ENCODE peak calls at places on chromosomes 4 and X, in ten cellular contexts. A is endothelial cell of umbilical vein, L is AG09309, G is cardiac muscle cell, Y is lung, R is AG04450, K is left lung, C is fibroblast of lung, V is fibroblast of pulmonary artery, J is lower lobe of right lung. Z is an unnamed sample.

GRCh38 chr4:6142935-6143602 is 57.3 kb downstream of the JAKMIP1 start:
- DNase-seq in A (no peak), L (no peak), G (no peak), Y (no peak), R (no peak), K (no peak), C (no peak), V (no peak), J (no peak), Z (no peak)

GRCh38 chr4:96016615-96017299 is 176.9 kb downstream of the PDHA2 start:
- DNase-seq in A (no peak), L (no peak), G (no peak), Y (no peak), R (no peak), K (no peak), C (peak), V (peak), J (no peak), Z (peak)

GRCh38 chrX:130645955-130646583 is 244.3 kb downstream of the RBMX2 start:
- DNase-seq in A (no peak), L (no peak), G (no peak), Y (no peak), R (no peak), K (no peak), C (peak), V (peak), J (no peak), Z (no peak)

GRCh38 chr4:82733636-82734035 is 65.0 kb downstream of the SCD5 start:
- DNase-seq in A (peak), L (no peak), G (no peak), Y (no peak), R (no peak), K (no peak), C (peak), V (peak), J (no peak), Z (no peak)

GRCh38 chrX:145292208-145292607 is 44.9 kb downstream of the SPANXN1 start:
- DNase-seq in A (no peak), L (no peak), G (no peak), Y (no peak), R (no peak), K (no peak), C (no peak), V (no peak), J (no peak), Z (no peak)

GRCh38 chr4:25913056-25913850 is 767 bp upstream of the SMIM20 start:
- DNase-seq in A (peak), L (no peak), G (no peak), Y (peak), R (no peak), K (peak), C (no peak), V (no peak), J (peak), Z (no peak)

GRCh38 chr4:52051615-52052474 is 741 bp downstream of the SPATA18 start:
- DNase-seq in A (peak), L (peak), G (peak), Y (peak), R (peak), K (peak), C (peak), V (peak), J (peak), Z (peak)

GRCh38 chr4:20313237-20314030 is 61.7 kb downstream of the SLIT2 start:
- DNase-seq in A (no peak), L (no peak), G (peak), Y (no peak), R (no peak), K (peak), C (no peak), V (peak), J (no peak), Z (peak)

GRCh38 chr4:75514949-75515612 is 808 bp downstream of the THAP6 start:
- DNase-seq in A (no peak), L (no peak), G (no peak), Y (no peak), R (no peak), K (no peak), C (no peak), V (no peak), J (no peak), Z (no peak)

GRCh38 chrX:31420711-31421151 is 348.9 kb upstream of the FTHL17 start:
- DNase-seq in A (no peak), L (peak), G (no peak), Y (no peak), R (no peak), K (no peak), C (peak), V (peak), J (no peak), Z (peak)

GRCh38 chr4:65589331-65589730 is 81.0 kb downstream of the EPHA5 start:
- DNase-seq in A (no peak), L (no peak), G (no peak), Y (no peak), R (no peak), K (no peak), C (no peak), V (no peak), J (no peak), Z (no peak)

GRCh38 chrX:77640702-77641101 is 145.3 kb downstream of the ATRX start:
- DNase-seq in A (no peak), L (no peak), G (no peak), Y (no peak), R (no peak), K (no peak), C (no peak), V (no peak), J (no peak), Z (no peak)

GRCh38 chr4:173289351-173289725 is 44.8 kb downstream of the HMGB2 start:
- DNase-seq in A (no peak), L (no peak), G (peak), Y (no peak), R (no peak), K (no peak), C (no peak), V (peak), J (no peak), Z (peak)

GRCh38 chrX:56798866-56799864 is 70.1 kb downstream of the NBDY start:
- DNase-seq in A (no peak), L (no peak), G (no peak), Y (peak), R (no peak), K (no peak), C (no peak), V (no peak), J (no peak), Z (no peak)

GRCh38 chr4:185600801-185601200 is 65.5 kb upstream of the PDLIM3 start:
- DNase-seq in A (no peak), L (no peak), G (no peak), Y (no peak), R (no peak), K (no peak), C (no peak), V (no peak), J (no peak), Z (peak)

GRCh38 chr4:2721586-2721985 is 34.5 kb downstream of the TNIP2 start:
- DNase-seq in A (no peak), L (no peak), G (no peak), Y (no peak), R (no peak), K (no peak), C (no peak), V (no peak), J (no peak), Z (no peak)

GRCh38 chrX:131895807-131896206 is 127.3 kb upstream of the STK26 start:
- DNase-seq in A (no peak), L (no peak), G (no peak), Y (no peak), R (no peak), K (no peak), C (no peak), V (no peak), J (no peak), Z (no peak)

GRCh38 chr4:125522992-125523391 is 208.2 kb downstream of the FAT4 start:
- DNase-seq in A (no peak), L (no peak), G (no peak), Y (no peak), R (no peak), K (peak), C (no peak), V (no peak), J (no peak), Z (no peak)

GRCh38 chr4:128979934-128980333 is 113.4 kb downstream of the SCLT1 start:
- DNase-seq in A (peak), L (peak), G (no peak), Y (no peak), R (peak), K (no peak), C (peak), V (peak), J (no peak), Z (peak)

GRCh38 chr4:38160487-38161207 is 200.4 kb downstream of the PTTG2 start:
- DNase-seq in A (peak), L (peak), G (no peak), Y (peak), R (peak), K (no peak), C (peak), V (peak), J (no peak), Z (peak)

GRCh38 chrX:40262641-40263560 is 165.1 kb upstream of the BCOR start:
- DNase-seq in A (peak), L (no peak), G (peak), Y (peak), R (no peak), K (no peak), C (peak), V (peak), J (no peak), Z (peak)

GRCh38 chrX:45775462-45775861 is 574.8 kb upstream of the DIPK2B start:
- DNase-seq in A (peak), L (peak), G (no peak), Y (no peak), R (no peak), K (no peak), C (peak), V (peak), J (no peak), Z (peak)

GRCh38 chr4:5995901-5996623 is 22.2 kb downstream of the C4orf50 start:
- DNase-seq in A (no peak), L (no peak), G (no peak), Y (no peak), R (no peak), K (no peak), C (no peak), V (no peak), J (no peak), Z (no peak)

GRCh38 chrX:17038277-17038676 is 91.8 kb downstream of the REPS2 start:
- DNase-seq in A (no peak), L (no peak), G (peak), Y (peak), R (no peak), K (no peak), C (no peak), V (no peak), J (no peak), Z (no peak)

GRCh38 chr4:140211693-140212092 is 57.7 kb upstream of the MAML3 start:
- DNase-seq in A (no peak), L (no peak), G (no peak), Y (no peak), R (no peak), K (no peak), C (no peak), V (no peak), J (no peak), Z (no peak)

GRCh38 chrX:46376246-46376885 is 168.9 kb downstream of the ZNF674 start:
- DNase-seq in A (peak), L (peak), G (peak), Y (no peak), R (peak), K (no peak), C (peak), V (peak), J (no peak), Z (peak)

GRCh38 chrX:14398725-14399124 is 130.6 kb upstream of the GLRA2 start:
- DNase-seq in A (no peak), L (peak), G (no peak), Y (no peak), R (no peak), K (no peak), C (peak), V (no peak), J (no peak), Z (no peak)

GRCh38 chr4:24912252-24913098 is at the start of gene CCDC149:
- DNase-seq in A (peak), L (no peak), G (peak), Y (peak), R (no peak), K (peak), C (peak), V (peak), J (peak), Z (peak)

GRCh38 chr4:165970703-165971420 is 97.8 kb downstream of the TLL1 start:
- DNase-seq in A (no peak), L (no peak), G (no peak), Y (no peak), R (no peak), K (no peak), C (no peak), V (no peak), J (no peak), Z (no peak)

GRCh38 chr4:125741825-125742452 is 427.2 kb downstream of the FAT4 start:
- DNase-seq in A (peak), L (no peak), G (no peak), Y (no peak), R (no peak), K (no peak), C (peak), V (peak), J (no peak), Z (peak)

DNA sequence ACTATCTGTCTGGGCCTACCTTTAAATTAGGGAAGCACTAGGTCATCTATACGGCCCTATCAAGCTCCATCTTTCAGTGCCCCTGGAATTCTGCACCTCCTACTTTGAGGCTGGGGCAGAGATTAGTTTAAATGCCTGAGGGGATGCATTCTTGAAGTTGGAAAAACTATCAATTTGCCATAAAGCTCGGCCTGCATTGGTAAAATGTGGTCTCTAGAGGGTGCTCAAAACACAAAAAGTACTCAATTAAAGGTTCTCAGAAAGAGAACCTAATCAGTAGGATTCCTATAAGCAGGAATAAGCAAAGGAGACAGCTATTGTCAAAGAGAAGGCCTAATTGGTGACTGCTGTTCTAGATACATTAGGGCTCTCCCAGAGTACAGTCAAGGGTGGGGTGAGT is 111.7 kb downstream of the AMER1 start:
- DNase-seq in A (peak), L (no peak), G (peak), Y (no peak), R (no peak), K (no peak), C (peak), V (peak), J (no peak), Z (peak)
- TF ChIP-seq CTCF in A (no peak), L (peak), G (peak), Y (no peak), R (peak), K (no peak), C (peak), V (peak), J (peak), Z (no peak)

GRCh38 chrX:47447607-47448006 is 35.4 kb downstream of the ZNF41 start:
- DNase-seq in A (no peak), L (no peak), G (no peak), Y (no peak), R (no peak), K (no peak), C (no peak), V (no peak), J (no peak), Z (no peak)
- H3K4me3 ChIP-seq in A (no peak), L (no peak), G (no peak), Y (no peak), R (no peak), K (no peak), C (no peak), V (no peak), J (no peak), Z (no peak)

GRCh38 chrX:72540318-72540717 is 32.3 kb downstream of the HDAC8 start:
- DNase-seq in A (peak), L (no peak), G (peak), Y (no peak), R (peak), K (no peak), C (peak), V (peak), J (no peak), Z (peak)

DNA sequence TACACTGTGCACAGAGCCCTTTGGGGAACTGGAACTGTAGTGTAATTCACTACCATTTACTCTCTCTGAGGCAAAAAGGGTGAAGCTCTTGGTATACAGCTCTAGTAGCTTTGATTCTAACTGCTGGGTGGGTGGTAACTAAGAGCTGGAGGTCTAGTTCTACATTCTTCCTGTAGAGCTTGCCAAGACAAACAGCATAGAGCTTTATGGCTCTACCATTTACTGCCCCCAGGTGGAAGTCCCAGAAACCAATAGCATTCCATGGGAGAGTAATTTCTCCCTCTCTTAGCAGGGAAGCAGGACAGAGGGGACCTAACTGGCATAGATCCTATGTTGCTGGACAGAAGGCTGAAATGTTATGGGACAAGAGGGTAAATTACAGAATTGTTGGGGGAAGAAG is 26.7 kb downstream of the HDAC8 start:
- DNase-seq in A (peak), L (no peak), G (no peak), Y (no peak), R (no peak), K (no peak), C (no peak), V (peak), J (no peak), Z (peak)
- TF ChIP-seq CTCF in A (peak), L (no peak), G (peak), Y (no peak), R (no peak), K (no peak), C (no peak), V (peak), J (no peak), Z (peak)

GRCh38 chr4:121228851-121229250 is 64.7 kb upstream of the TNIP3 start:
- DNase-seq in A (no peak), L (no peak), G (no peak), Y (no peak), R (no peak), K (no peak), C (peak), V (no peak), J (no peak), Z (no peak)

GRCh38 chr4:121229993-121230392 is 65.9 kb upstream of the TNIP3 start:
- DNase-seq in A (no peak), L (no peak), G (no peak), Y (no peak), R (no peak), K (no peak), C (no peak), V (no peak), J (no peak), Z (no peak)

GRCh38 chr4:121221608-121222007 is 57.5 kb upstream of the TNIP3 start:
- DNase-seq in A (no peak), L (no peak), G (no peak), Y (no peak), R (no peak), K (no peak), C (no peak), V (no peak), J (no peak), Z (no peak)

GRCh38 chr4:121227254-121227867 is 63.2 kb upstream of the TNIP3 start:
- DNase-seq in A (no peak), L (no peak), G (no peak), Y (no peak), R (no peak), K (no peak), C (no peak), V (no peak), J (no peak), Z (no peak)

DNA sequence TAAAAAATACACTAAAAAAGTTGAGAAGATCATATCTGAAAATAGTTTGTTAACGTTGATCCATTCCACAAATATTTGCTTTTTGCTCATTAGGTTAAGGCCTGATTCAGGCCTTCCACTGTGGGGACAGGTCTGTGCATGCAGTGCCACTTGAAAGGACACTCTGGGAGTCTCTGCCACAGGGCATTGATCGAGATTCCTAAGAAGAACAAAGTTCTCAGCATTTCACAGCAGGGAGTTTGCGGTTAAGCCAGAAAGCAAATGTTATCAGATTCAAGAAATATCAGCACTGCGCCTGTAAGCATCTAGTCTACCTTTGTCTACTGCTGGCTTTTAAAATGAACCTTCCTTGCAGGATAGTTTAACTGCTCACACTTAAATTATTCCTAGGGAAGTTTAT is 62.2 kb upstream of the TNIP3 start:
- DNase-seq in A (no peak), L (no peak), G (no peak), Y (no peak), R (no peak), K (no peak), C (no peak), V (no peak), J (no peak), Z (no peak)
- H3K4me3 ChIP-seq in A (no peak), L (no peak), G (no peak), Y (no peak), R (no peak), K (no peak), C (no peak), V (no peak), J (no peak), Z (no peak)

GRCh38 chr4:86737244-86737643 is 111.9 kb downstream of the SLC10A6 start:
- DNase-seq in A (no peak), L (no peak), G (no peak), Y (no peak), R (no peak), K (no peak), C (no peak), V (no peak), J (no peak), Z (no peak)
- TF ChIP-seq CTCF in A (no peak), L (no peak), G (no peak), Y (no peak), R (no peak), K (no peak), C (no peak), V (no peak), J (no peak), Z (no peak)

GRCh38 chr4:158171456-158171790 is 1.4 kb downstream of the GASK1B start:
- DNase-seq in A (peak), L (no peak), G (no peak), Y (no peak), R (no peak), K (no peak), C (no peak), V (no peak), J (no peak), Z (no peak)
- H3K4me3 ChIP-seq in A (peak), L (peak), G (peak), Y (peak), R (peak), K (peak), C (peak), V (peak), J (peak), Z (peak)